ENCODE peak calls at places on chromosomes 5 and 9, in eight cellular contexts. One of them, this sample, is unnamed.

GRCh38 chr9:128055222-128056040 is 11.7 kb downstream of the NAIF1 start:
- DNase-seq in stomach: peak; percentile 73
- DNase-seq in A549: no peak
- DNase-seq in ovary: peak; percentile 60
- DNase-seq in suprapubic skin: peak; percentile 83
- DNase-seq in sigmoid colon: peak; percentile 89
- DNase-seq in tibial nerve: no peak
- DNase-seq in transverse colon: peak; percentile 51
- DNase-seq in this sample: no peak

GRCh38 chr5:122723606-122724352 is 51.1 kb upstream of the SNX2 start:
- DNase-seq in suprapubic skin: no peak
- DNase-seq in transverse colon: no peak
- DNase-seq in stomach: no peak
- DNase-seq in ovary: no peak
- DNase-seq in sigmoid colon: no peak
- DNase-seq in A549: no peak
- DNase-seq in tibial nerve: no peak
- DNase-seq in this sample: no peak

GRCh38 chr9:107948086-107948485 is 458.5 kb upstream of the KLF4 start:
- DNase-seq in suprapubic skin: no peak
- DNase-seq in transverse colon: no peak
- DNase-seq in tibial nerve: no peak
- DNase-seq in stomach: no peak
- DNase-seq in A549: no peak
- DNase-seq in ovary: no peak
- DNase-seq in sigmoid colon: no peak
- DNase-seq in this sample: no peak

GRCh38 chr5:176410486-176411180 is 5.7 kb downstream of the CLTB start:
- DNase-seq in tibial nerve: no peak
- DNase-seq in ovary: no peak
- DNase-seq in stomach: no peak
- DNase-seq in suprapubic skin: peak; percentile 70
- DNase-seq in sigmoid colon: no peak
- DNase-seq in A549: no peak
- DNase-seq in transverse colon: no peak
- DNase-seq in this sample: no peak

GRCh38 chr5:538801-539468 is 14.7 kb upstream of the SLC9A3 start:
- DNase-seq in stomach: no peak
- DNase-seq in ovary: peak; percentile 10
- DNase-seq in transverse colon: no peak
- DNase-seq in sigmoid colon: peak; percentile 50
- DNase-seq in A549: no peak
- DNase-seq in tibial nerve: no peak
- DNase-seq in suprapubic skin: peak; percentile 71
- DNase-seq in this sample: no peak

GRCh38 chr5:157063776-157064430 is 5.0 kb upstream of the HAVCR1 start:
- DNase-seq in transverse colon: no peak
- DNase-seq in stomach: no peak
- DNase-seq in tibial nerve: no peak
- DNase-seq in suprapubic skin: no peak
- DNase-seq in A549: peak; percentile 33
- DNase-seq in ovary: no peak
- DNase-seq in sigmoid colon: no peak
- DNase-seq in this sample: no peak

GRCh38 chr9:116594552-116594951 is 92.6 kb upstream of the TRIM32 start:
- DNase-seq in tibial nerve: no peak
- DNase-seq in A549: peak; percentile 40
- DNase-seq in sigmoid colon: no peak
- DNase-seq in transverse colon: no peak
- DNase-seq in suprapubic skin: no peak
- DNase-seq in ovary: no peak
- DNase-seq in stomach: no peak
- DNase-seq in this sample: no peak

GRCh38 chr5:62271870-62272269 is 34.1 kb upstream of the KIF2A start:
- DNase-seq in suprapubic skin: no peak
- DNase-seq in A549: no peak
- DNase-seq in sigmoid colon: no peak
- DNase-seq in tibial nerve: no peak
- DNase-seq in ovary: no peak
- DNase-seq in transverse colon: no peak
- DNase-seq in stomach: no peak
- DNase-seq in this sample: no peak

GRCh38 chr5:134738963-134739661 is 764 bp downstream of the CAMLG start:
- DNase-seq in transverse colon: peak; percentile 18
- DNase-seq in ovary: no peak
- DNase-seq in tibial nerve: no peak
- DNase-seq in A549: peak; percentile 70
- DNase-seq in suprapubic skin: no peak
- DNase-seq in stomach: no peak
- DNase-seq in sigmoid colon: no peak
- DNase-seq in this sample: no peak

GRCh38 chr5:65121880-65122436 is 353.2 kb downstream of the CWC27 start:
- DNase-seq in transverse colon: no peak
- DNase-seq in tibial nerve: no peak
- DNase-seq in ovary: no peak
- DNase-seq in sigmoid colon: no peak
- DNase-seq in A549: no peak
- DNase-seq in suprapubic skin: no peak
- DNase-seq in stomach: no peak
- DNase-seq in this sample: peak; percentile 64

GRCh38 chr5:6773342-6774035 is 60.3 kb downstream of the TENT4A start:
- DNase-seq in sigmoid colon: no peak
- DNase-seq in A549: peak; percentile 13
- DNase-seq in tibial nerve: no peak
- DNase-seq in stomach: no peak
- DNase-seq in ovary: peak; percentile 19
- DNase-seq in suprapubic skin: no peak
- DNase-seq in transverse colon: no peak
- DNase-seq in this sample: no peak

GRCh38 chr9:96293481-96293880 is 8.5 kb downstream of the HSD17B3 start:
- DNase-seq in A549: no peak
- DNase-seq in sigmoid colon: no peak
- DNase-seq in suprapubic skin: no peak
- DNase-seq in ovary: no peak
- DNase-seq in transverse colon: no peak
- DNase-seq in stomach: no peak
- DNase-seq in tibial nerve: no peak
- DNase-seq in this sample: no peak

GRCh38 chr9:134436926-134437325 is 110.7 kb downstream of the RXRA start:
- DNase-seq in tibial nerve: no peak
- DNase-seq in sigmoid colon: no peak
- DNase-seq in suprapubic skin: no peak
- DNase-seq in transverse colon: no peak
- DNase-seq in A549: no peak
- DNase-seq in ovary: peak; percentile 49
- DNase-seq in stomach: no peak
- DNase-seq in this sample: no peak

GRCh38 chr5:147479949-147480348 is 29.9 kb downstream of the DPYSL3 start:
- DNase-seq in suprapubic skin: no peak
- DNase-seq in tibial nerve: no peak
- DNase-seq in ovary: no peak
- DNase-seq in stomach: no peak
- DNase-seq in A549: peak; percentile 49
- DNase-seq in sigmoid colon: no peak
- DNase-seq in transverse colon: no peak
- DNase-seq in this sample: peak; percentile 82

DNA sequence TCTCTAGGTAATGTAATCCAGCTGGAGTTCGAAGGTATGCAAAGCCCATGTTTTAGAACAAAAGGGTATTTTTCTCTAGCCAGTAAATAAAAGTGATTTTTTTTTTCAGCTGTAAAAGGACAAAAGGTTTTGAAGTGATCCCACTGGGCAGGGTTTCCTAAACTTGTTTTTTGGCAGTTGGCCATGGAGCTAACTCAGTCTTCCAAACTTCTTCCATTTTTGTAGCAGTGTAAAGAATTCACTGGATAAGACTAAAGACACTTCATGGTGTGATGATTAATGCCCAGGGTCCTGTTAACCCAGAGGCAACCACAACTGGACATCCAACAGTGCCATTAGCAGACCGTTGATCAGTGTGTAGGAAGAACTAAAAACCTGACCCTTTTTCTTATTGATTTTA is 63.8 kb downstream of the TMEM252 start:
- DNase-seq in A549: no peak
- DNase-seq in ovary: no peak
- DNase-seq in transverse colon: no peak
- DNase-seq in sigmoid colon: no peak
- DNase-seq in suprapubic skin: no peak
- DNase-seq in tibial nerve: no peak
- DNase-seq in stomach: no peak
- DNase-seq in this sample: no peak
- H3K27ac ChIP-seq in A549: no peak overlapping the region
- H3K27ac ChIP-seq in ovary: no peak overlapping the region
- H3K27ac ChIP-seq in transverse colon: peak overlapping the region; percentile 54
- H3K27ac ChIP-seq in sigmoid colon: peak overlapping the region; percentile 79
- H3K27ac ChIP-seq in suprapubic skin: no peak overlapping the region
- H3K27ac ChIP-seq in tibial nerve: no peak overlapping the region
- H3K27ac ChIP-seq in stomach: no peak overlapping the region
- H3K27ac ChIP-seq in this sample: peak overlapping the region; percentile 79

GRCh38 chr9:83959061-83959460 is 21.0 kb downstream of the HNRNPK start:
- DNase-seq in tibial nerve: no peak
- DNase-seq in sigmoid colon: no peak
- DNase-seq in stomach: no peak
- DNase-seq in transverse colon: no peak
- DNase-seq in suprapubic skin: no peak
- DNase-seq in A549: peak; percentile 50
- DNase-seq in ovary: no peak
- DNase-seq in this sample: no peak
- TF ChIP-seq EP300 in tibial nerve: no peak
- TF ChIP-seq EP300 in sigmoid colon: no peak
- TF ChIP-seq EP300 in stomach: no peak
- TF ChIP-seq EP300 in transverse colon: no peak
- TF ChIP-seq EP300 in suprapubic skin: no peak
- TF ChIP-seq EP300 in A549: no peak
- TF ChIP-seq EP300 in ovary: no peak
- TF ChIP-seq EP300 in this sample: no peak

GRCh38 chr5:181243521-181244307 is at the start of gene RACK1:
- DNase-seq in tibial nerve: peak; percentile 72
- DNase-seq in ovary: peak; percentile 84
- DNase-seq in transverse colon: peak; percentile 90
- DNase-seq in stomach: peak; percentile 88
- DNase-seq in suprapubic skin: peak; percentile 97
- DNase-seq in A549: peak; percentile 92
- DNase-seq in sigmoid colon: peak; percentile 93
- DNase-seq in this sample: peak; percentile 98

GRCh38 chr5:181239062-181239663 is 4.5 kb downstream of the RACK1 start:
- DNase-seq in suprapubic skin: no peak
- DNase-seq in ovary: no peak
- DNase-seq in stomach: no peak
- DNase-seq in tibial nerve: no peak
- DNase-seq in transverse colon: no peak
- DNase-seq in sigmoid colon: peak; percentile 57
- DNase-seq in A549: no peak
- DNase-seq in this sample: no peak

GRCh38 chr5:181243020-181243520 is 636 bp downstream of the RACK1 start:
- DNase-seq in transverse colon: no peak
- DNase-seq in stomach: no peak
- DNase-seq in tibial nerve: no peak
- DNase-seq in sigmoid colon: peak; percentile 73
- DNase-seq in A549: no peak
- DNase-seq in suprapubic skin: no peak
- DNase-seq in ovary: no peak
- DNase-seq in this sample: no peak

GRCh38 chr5:181242031-181242451 is 1.7 kb downstream of the RACK1 start:
- DNase-seq in tibial nerve: no peak
- DNase-seq in suprapubic skin: no peak
- DNase-seq in ovary: no peak
- DNase-seq in transverse colon: no peak
- DNase-seq in stomach: no peak
- DNase-seq in A549: no peak
- DNase-seq in sigmoid colon: peak; percentile 60
- DNase-seq in this sample: no peak

GRCh38 chr5:181241393-181241975 is 2.2 kb downstream of the RACK1 start:
- DNase-seq in suprapubic skin: no peak
- DNase-seq in ovary: no peak
- DNase-seq in tibial nerve: no peak
- DNase-seq in A549: peak; percentile 64
- DNase-seq in sigmoid colon: peak; percentile 50
- DNase-seq in transverse colon: no peak
- DNase-seq in stomach: no peak
- DNase-seq in this sample: no peak
- H3K4me3 ChIP-seq in suprapubic skin: peak overlapping the region; percentile 89
- H3K4me3 ChIP-seq in ovary: no peak overlapping the region
- H3K4me3 ChIP-seq in tibial nerve: peak overlapping the region; percentile 60
- H3K4me3 ChIP-seq in A549: peak overlapping the region; percentile 82
- H3K4me3 ChIP-seq in sigmoid colon: no peak overlapping the region
- H3K4me3 ChIP-seq in transverse colon: peak overlapping the region; percentile 86
- H3K4me3 ChIP-seq in stomach: peak overlapping the region; percentile 67
- H3K4me3 ChIP-seq in this sample: no peak overlapping the region

GRCh38 chr9:136949817-136950655 is 2.0 kb upstream of the LCN12 start:
- DNase-seq in suprapubic skin: peak; percentile 97
- DNase-seq in stomach: peak; percentile 98
- DNase-seq in ovary: peak; percentile 94
- DNase-seq in sigmoid colon: peak; percentile 97
- DNase-seq in transverse colon: peak; percentile 98
- DNase-seq in tibial nerve: peak; percentile 92
- DNase-seq in A549: peak; percentile 96
- DNase-seq in this sample: peak; percentile 98
- H3K27ac ChIP-seq in suprapubic skin: peak overlapping the region; percentile 49
- H3K27ac ChIP-seq in stomach: peak overlapping the region; percentile 91
- H3K27ac ChIP-seq in ovary: peak overlapping the region; percentile 62
- H3K27ac ChIP-seq in sigmoid colon: peak overlapping the region; percentile 88
- H3K27ac ChIP-seq in transverse colon: peak overlapping the region; percentile 90
- H3K27ac ChIP-seq in tibial nerve: peak overlapping the region; percentile 92
- H3K27ac ChIP-seq in A549: peak overlapping the region; percentile 98
- H3K27ac ChIP-seq in this sample: peak overlapping the region; percentile 92

DNA sequence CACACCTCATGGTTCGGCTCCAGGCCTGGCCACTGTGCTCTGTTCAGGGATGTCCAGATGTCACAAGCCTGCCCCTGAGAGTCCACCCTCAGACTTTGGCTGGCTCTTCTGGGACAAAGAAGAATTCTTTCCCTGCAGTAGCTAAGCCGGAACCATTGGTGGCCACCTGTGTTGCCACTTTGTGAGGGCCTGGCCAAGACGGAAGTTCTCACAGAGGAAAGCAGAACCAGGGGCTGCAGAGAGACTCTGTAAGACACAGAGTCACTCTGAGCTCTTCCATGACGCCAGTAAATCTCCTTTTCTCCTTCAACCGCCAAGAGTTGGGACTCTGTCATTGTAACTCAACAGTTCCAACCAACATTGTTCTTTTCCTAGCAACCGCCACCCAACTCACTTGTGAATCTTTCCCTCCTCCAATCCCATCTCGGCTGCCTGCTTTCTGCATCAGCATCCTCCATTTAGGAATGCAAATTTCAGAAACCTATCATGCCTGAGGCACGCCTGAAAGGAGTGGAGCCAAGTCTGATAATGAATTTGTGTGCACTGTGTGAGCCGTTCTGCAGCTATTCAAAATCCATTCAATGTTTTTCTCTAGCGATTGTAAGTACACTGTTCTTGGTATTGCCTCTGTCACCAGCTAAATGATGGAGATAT is 37.8 kb upstream of the ATP6V1G1 start:
- DNase-seq in ovary: no peak
- DNase-seq in stomach: no peak
- DNase-seq in suprapubic skin: no peak
- DNase-seq in A549: no peak
- DNase-seq in sigmoid colon: no peak
- DNase-seq in tibial nerve: no peak
- DNase-seq in transverse colon: no peak
- DNase-seq in this sample: no peak
- TF ChIP-seq EP300 in ovary: no peak
- TF ChIP-seq EP300 in stomach: no peak
- TF ChIP-seq EP300 in suprapubic skin: no peak
- TF ChIP-seq EP300 in A549: no peak
- TF ChIP-seq EP300 in sigmoid colon: no peak
- TF ChIP-seq EP300 in tibial nerve: no peak
- TF ChIP-seq EP300 in transverse colon: no peak
- TF ChIP-seq EP300 in this sample: no peak

This sample was measured in esophagus muscularis mucosa.